ENCODE peak calls at places on chromosomes 16 and 17, in four cellular contexts. One of them, this sample, is unnamed.

GRCh38 chr16:79845734-79846135 is 245.2 kb upstream of the MAF start:
- DNase-seq in SK-N-SH: no peak
- DNase-seq in HCT116: no peak
- DNase-seq in K562: peak
- DNase-seq in this sample: no peak

GRCh38 chr16:4877298-4877685 is 30.0 kb downstream of the UBN1 start:
- DNase-seq in SK-N-SH: no peak
- DNase-seq in K562: no peak
- DNase-seq in HCT116: no peak
- DNase-seq in this sample: no peak

GRCh38 chr16:3012828-3013420 is at the start of gene CLDN9:
- DNase-seq in K562: no peak
- DNase-seq in HCT116: no peak
- DNase-seq in SK-N-SH: no peak
- DNase-seq in this sample: no peak

GRCh38 chr17:63405020-63405419 is 41.1 kb downstream of the CYB561 start:
- DNase-seq in K562: no peak
- DNase-seq in HCT116: no peak
- DNase-seq in SK-N-SH: no peak
- DNase-seq in this sample: no peak

GRCh38 chr16:30893082-30893743 is 664 bp downstream of the BCL7C start:
- DNase-seq in K562: no peak
- DNase-seq in SK-N-SH: peak
- DNase-seq in HCT116: no peak
- DNase-seq in this sample: no peak

GRCh38 chr17:75288784-75289121 is 480 bp downstream of the SLC25A19 start:
- DNase-seq in HCT116: no peak
- DNase-seq in K562: peak
- DNase-seq in SK-N-SH: no peak
- DNase-seq in this sample: peak

GRCh38 chr16:6146874-6147425 is 1049.4 kb upstream of the EEF2KMT start:
- DNase-seq in K562: no peak
- DNase-seq in HCT116: no peak
- DNase-seq in SK-N-SH: no peak
- DNase-seq in this sample: no peak

GRCh38 chr16:3971261-3971660 is 90.7 kb upstream of the CREBBP start:
- DNase-seq in K562: no peak
- DNase-seq in SK-N-SH: no peak
- DNase-seq in HCT116: no peak
- DNase-seq in this sample: no peak

GRCh38 chr17:10290046-10290445 is 82.8 kb downstream of the MYH13 start:
- DNase-seq in HCT116: no peak
- DNase-seq in K562: no peak
- DNase-seq in SK-N-SH: no peak
- DNase-seq in this sample: no peak

GRCh38 chr17:55641559-55642160 is 81.0 kb downstream of the TMEM100 start:
- DNase-seq in K562: peak
- DNase-seq in SK-N-SH: peak
- DNase-seq in HCT116: peak
- DNase-seq in this sample: peak

GRCh38 chr17:20105539-20106291 is 96.6 kb downstream of the SPECC1 start:
- DNase-seq in HCT116: no peak
- DNase-seq in K562: no peak
- DNase-seq in SK-N-SH: no peak
- DNase-seq in this sample: no peak

GRCh38 chr17:17985555-17985954 is 12.9 kb downstream of the DRC3 start:
- DNase-seq in SK-N-SH: peak
- DNase-seq in K562: no peak
- DNase-seq in HCT116: no peak
- DNase-seq in this sample: no peak

DNA sequence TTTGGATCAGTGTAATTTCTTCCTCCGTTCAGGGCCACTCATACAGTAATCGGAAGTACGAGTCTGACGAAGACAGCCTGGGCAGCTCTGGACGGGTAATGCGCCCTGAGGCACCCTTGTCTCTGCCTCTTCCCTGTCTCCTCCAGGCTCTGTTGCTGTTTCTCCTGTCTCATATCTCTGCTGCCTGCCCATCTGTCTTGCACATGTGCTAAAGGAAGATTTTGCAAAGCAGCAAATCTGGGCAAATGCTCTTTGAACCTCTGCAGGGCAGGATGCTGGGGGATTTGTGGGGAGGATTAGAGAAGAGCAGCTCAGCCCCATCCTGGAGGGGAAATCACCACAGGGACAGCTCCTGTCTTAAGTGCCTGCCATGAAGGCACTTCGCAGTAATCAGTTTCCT is 32.4 kb upstream of the POLR3E start:
- DNase-seq in SK-N-SH: peak
- DNase-seq in HCT116: no peak
- DNase-seq in K562: no peak
- DNase-seq in this sample: no peak
- TF ChIP-seq JUND in SK-N-SH: no peak
- TF ChIP-seq JUND in HCT116: no peak
- TF ChIP-seq JUND in K562: no peak
- TF ChIP-seq JUND in this sample: no peak

DNA sequence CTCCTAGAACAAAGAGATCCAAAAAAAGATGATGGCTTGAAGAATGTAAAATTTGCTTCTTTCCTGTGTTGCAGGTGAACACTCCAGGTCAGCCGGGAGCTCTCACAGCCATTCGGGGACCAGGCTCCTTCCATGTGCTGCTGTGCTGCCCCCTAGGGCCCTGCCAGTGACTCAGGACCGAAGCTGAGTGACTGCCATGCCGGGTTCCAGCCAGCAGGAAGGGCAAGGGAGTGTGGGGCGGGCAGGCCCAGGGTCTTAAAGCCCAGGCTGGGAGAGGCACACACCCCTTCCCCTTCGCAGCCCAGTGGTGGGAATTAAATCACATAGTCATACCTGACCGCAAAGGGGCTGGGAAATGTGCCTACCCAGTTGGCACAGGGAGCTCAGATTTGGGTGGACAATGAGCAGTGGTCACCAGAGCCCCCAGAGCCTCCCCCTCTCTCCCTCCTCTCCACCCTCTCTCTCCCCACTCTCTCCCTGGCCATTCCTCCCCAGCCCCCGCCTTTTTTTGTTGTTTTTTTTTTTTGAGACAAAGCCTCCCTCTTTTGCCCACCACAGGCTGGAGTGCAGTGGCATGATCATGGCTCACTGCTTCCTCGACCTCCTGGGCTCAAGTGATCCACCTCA is 11.5 kb downstream of the EPOP start:
- DNase-seq in SK-N-SH: peak
- DNase-seq in K562: peak
- DNase-seq in HCT116: peak
- DNase-seq in this sample: peak
- TF ChIP-seq JUND in SK-N-SH: no peak
- TF ChIP-seq JUND in K562: no peak
- TF ChIP-seq JUND in HCT116: no peak
- TF ChIP-seq JUND in this sample: no peak

GRCh38 chr16:88335150-88335685 is 47.5 kb upstream of the ZNF469 start:
- DNase-seq in HCT116: no peak
- DNase-seq in K562: no peak
- DNase-seq in SK-N-SH: no peak
- DNase-seq in this sample: no peak

GRCh38 chr16:88331989-88332920 is 50.5 kb upstream of the ZNF469 start:
- DNase-seq in HCT116: peak
- DNase-seq in K562: no peak
- DNase-seq in SK-N-SH: no peak
- DNase-seq in this sample: no peak

GRCh38 chr16:88333645-88334516 is 48.9 kb upstream of the ZNF469 start:
- DNase-seq in SK-N-SH: no peak
- DNase-seq in HCT116: no peak
- DNase-seq in K562: no peak
- DNase-seq in this sample: no peak

GRCh38 chr16:88337021-88337420 is 45.7 kb upstream of the ZNF469 start:
- DNase-seq in HCT116: no peak
- DNase-seq in SK-N-SH: no peak
- DNase-seq in K562: no peak
- DNase-seq in this sample: no peak

GRCh38 chr16:88334517-88335149 is 48.1 kb upstream of the ZNF469 start:
- DNase-seq in SK-N-SH: no peak
- DNase-seq in HCT116: no peak
- DNase-seq in K562: no peak
- DNase-seq in this sample: no peak
- TF ChIP-seq JUND in SK-N-SH: no peak
- TF ChIP-seq JUND in HCT116: no peak
- TF ChIP-seq JUND in K562: no peak
- TF ChIP-seq JUND in this sample: no peak

GRCh38 chr16:55370762-55371482 is 46.9 kb downstream of the IRX6 start:
- DNase-seq in K562: peak
- DNase-seq in SK-N-SH: peak
- DNase-seq in HCT116: no peak
- DNase-seq in this sample: peak

GRCh38 chr16:55376567-55377167 is 52.7 kb downstream of the IRX6 start:
- DNase-seq in K562: no peak
- DNase-seq in SK-N-SH: no peak
- DNase-seq in HCT116: no peak
- DNase-seq in this sample: no peak

GRCh38 chr16:55376045-55376444 is 52.0 kb downstream of the IRX6 start:
- DNase-seq in SK-N-SH: no peak
- DNase-seq in HCT116: no peak
- DNase-seq in K562: no peak
- DNase-seq in this sample: no peak

GRCh38 chr16:55373489-55373832 is 49.5 kb downstream of the IRX6 start:
- DNase-seq in HCT116: no peak
- DNase-seq in K562: no peak
- DNase-seq in SK-N-SH: no peak
- DNase-seq in this sample: no peak

DNA sequence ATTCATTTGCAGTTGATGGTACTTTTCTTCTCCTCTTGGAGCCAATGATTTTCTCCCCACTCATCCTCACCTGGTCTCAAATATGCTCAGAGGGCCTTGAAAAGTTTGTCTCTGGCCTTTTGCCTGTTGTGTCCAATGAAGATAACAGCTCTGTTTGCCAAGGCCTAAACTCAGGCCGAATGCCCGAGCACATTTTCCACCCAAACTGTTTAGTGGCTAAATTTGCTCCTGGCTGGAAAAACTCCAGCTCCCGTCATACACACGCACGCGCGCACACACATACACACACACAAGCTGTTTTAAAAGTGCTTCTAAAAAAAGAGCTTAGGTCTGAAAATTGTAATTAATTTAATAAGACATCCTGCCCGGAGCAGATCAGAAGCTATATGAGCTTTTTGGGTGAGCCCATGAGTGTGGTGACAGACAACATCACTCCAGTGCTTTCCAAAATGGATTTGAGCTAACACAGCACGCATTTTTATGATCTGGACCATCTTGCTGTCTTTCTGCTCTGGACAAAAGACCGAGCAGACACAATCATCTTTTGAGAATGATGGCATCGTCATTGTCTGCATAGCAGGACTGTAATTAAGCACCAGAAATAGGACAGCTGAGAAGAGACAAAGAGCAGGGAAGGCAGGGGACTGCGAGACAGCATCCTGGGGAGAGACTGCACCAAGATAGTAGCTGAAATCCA is 48.9 kb downstream of the IRX6 start:
- DNase-seq in SK-N-SH: peak
- DNase-seq in K562: no peak
- DNase-seq in HCT116: no peak
- DNase-seq in this sample: no peak
- TF ChIP-seq JUND in SK-N-SH: no peak
- TF ChIP-seq JUND in K562: no peak
- TF ChIP-seq JUND in HCT116: no peak
- TF ChIP-seq JUND in this sample: no peak

DNA sequence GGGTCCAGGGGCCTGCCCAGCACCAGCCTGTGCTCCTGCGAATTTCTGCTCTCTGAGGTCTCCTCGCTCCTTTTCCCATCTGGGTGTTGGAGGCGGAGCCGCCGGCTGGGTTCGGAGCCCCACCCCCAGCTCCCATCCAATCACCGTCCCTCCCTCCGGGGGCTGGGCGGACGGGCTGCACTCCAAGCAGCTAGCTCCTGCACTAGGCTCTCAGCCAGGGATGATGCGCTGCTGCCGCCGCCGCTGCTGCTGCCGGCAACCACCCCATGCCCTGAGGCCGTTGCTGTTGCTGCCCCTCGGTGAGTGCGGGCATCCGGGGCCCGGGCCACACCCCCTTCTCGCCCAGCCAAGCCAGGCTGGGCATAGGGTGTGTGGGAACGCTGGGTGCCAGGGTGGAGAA is at the start of gene NRN1L:
- DNase-seq in SK-N-SH: peak
- DNase-seq in HCT116: no peak
- DNase-seq in K562: peak
- DNase-seq in this sample: no peak
- TF ChIP-seq JUND in SK-N-SH: no peak
- TF ChIP-seq JUND in HCT116: no peak
- TF ChIP-seq JUND in K562: no peak
- TF ChIP-seq JUND in this sample: no peak

GRCh38 chr16:65547799-65548446 is 426.1 kb upstream of the CDH11 start:
- DNase-seq in K562: no peak
- DNase-seq in SK-N-SH: peak
- DNase-seq in HCT116: no peak
- DNase-seq in this sample: no peak
- TF ChIP-seq JUND in K562: no peak
- TF ChIP-seq JUND in SK-N-SH: peak
- TF ChIP-seq JUND in HCT116: no peak
- TF ChIP-seq JUND in this sample: no peak

GRCh38 chr17:58089111-58089510 is 5.9 kb downstream of the DYNLL2 start:
- DNase-seq in HCT116: no peak
- DNase-seq in SK-N-SH: no peak
- DNase-seq in K562: no peak
- DNase-seq in this sample: no peak
- TF ChIP-seq JUND in HCT116: no peak
- TF ChIP-seq JUND in SK-N-SH: no peak
- TF ChIP-seq JUND in K562: no peak
- TF ChIP-seq JUND in this sample: no peak

DNA sequence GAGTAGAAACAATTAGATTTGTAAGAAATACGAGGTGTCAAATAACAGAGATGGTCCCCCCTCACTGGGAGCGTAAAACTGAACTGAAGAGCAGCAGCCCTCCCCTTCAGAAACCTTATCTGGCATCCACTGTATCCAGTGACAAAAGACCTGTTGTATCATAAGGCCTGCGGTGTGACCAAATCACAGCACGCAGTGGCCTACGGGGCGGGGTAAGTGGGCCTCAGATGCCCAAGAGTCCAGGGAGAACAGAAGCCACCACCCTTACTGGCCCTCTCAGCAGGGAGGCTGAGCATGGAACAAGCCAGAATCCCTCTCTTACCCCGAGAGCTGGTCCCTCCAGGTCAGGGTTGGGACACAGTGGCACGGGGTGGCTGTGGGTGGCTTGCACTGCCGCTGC is 5.5 kb downstream of the JMJD6 start:
- DNase-seq in HCT116: no peak
- DNase-seq in K562: no peak
- DNase-seq in SK-N-SH: no peak
- DNase-seq in this sample: no peak
- TF ChIP-seq JUND in HCT116: no peak
- TF ChIP-seq JUND in K562: no peak
- TF ChIP-seq JUND in SK-N-SH: no peak
- TF ChIP-seq JUND in this sample: no peak